ENCODE peak calls at places on chromosome 1, in four cellular contexts. One of them, this sample, is unnamed.

GRCh38 chr1:154772611-154773515 is 97.2 kb downstream of the KCNN3 start:
- DNase-seq in AG04450: no peak
- DNase-seq in osteocyte: no peak
- DNase-seq in BJ: no peak
- DNase-seq in this sample: no peak

GRCh38 chr1:151893176-151893924 is 16.0 kb downstream of the THEM4 start:
- DNase-seq in AG04450: no peak
- DNase-seq in osteocyte: no peak
- DNase-seq in BJ: no peak
- DNase-seq in this sample: no peak

GRCh38 chr1:59367269-59368006 is 70.5 kb downstream of the FGGY start:
- DNase-seq in AG04450: peak; percentile 82
- DNase-seq in osteocyte: no peak
- DNase-seq in BJ: peak; percentile 88
- DNase-seq in this sample: no peak

GRCh38 chr1:180046674-180047073 is 92.1 kb downstream of the CEP350 start:
- DNase-seq in AG04450: no peak
- DNase-seq in osteocyte: no peak
- DNase-seq in BJ: no peak
- DNase-seq in this sample: no peak

GRCh38 chr1:179175011-179175934 is 54.2 kb downstream of the ABL2 start:
- DNase-seq in AG04450: no peak
- DNase-seq in osteocyte: no peak
- DNase-seq in BJ: peak; percentile 81
- DNase-seq in this sample: no peak

GRCh38 chr1:101816262-101816661 is 180.5 kb downstream of the OLFM3 start:
- DNase-seq in AG04450: no peak
- DNase-seq in osteocyte: no peak
- DNase-seq in BJ: no peak
- DNase-seq in this sample: no peak

GRCh38 chr1:115373305-115373704 is 35.3 kb upstream of the NGF start:
- DNase-seq in AG04450: peak; percentile 34
- DNase-seq in osteocyte: no peak
- DNase-seq in BJ: peak; percentile 78
- DNase-seq in this sample: no peak

GRCh38 chr1:32353886-32354570 is 8.3 kb downstream of the FAM229A start:
- DNase-seq in AG04450: peak; percentile 66
- DNase-seq in osteocyte: no peak
- DNase-seq in BJ: no peak
- DNase-seq in this sample: no peak

GRCh38 chr1:100538935-100539835 is 1.2 kb downstream of the GPR88 start:
- DNase-seq in AG04450: no peak
- DNase-seq in osteocyte: no peak
- DNase-seq in BJ: no peak
- DNase-seq in this sample: no peak

GRCh38 chr1:9449106-9449627 is 90.1 kb upstream of the SLC25A33 start:
- DNase-seq in AG04450: no peak
- DNase-seq in osteocyte: no peak
- DNase-seq in BJ: no peak
- DNase-seq in this sample: no peak

GRCh38 chr1:246836647-246837046 is 95.1 kb downstream of the AHCTF1 start:
- DNase-seq in AG04450: no peak
- DNase-seq in osteocyte: no peak
- DNase-seq in BJ: no peak
- DNase-seq in this sample: no peak

GRCh38 chr1:33387512-33388079 is 43.3 kb downstream of the PHC2 start:
- DNase-seq in AG04450: no peak
- DNase-seq in osteocyte: no peak
- DNase-seq in BJ: no peak
- DNase-seq in this sample: no peak

GRCh38 chr1:156815851-156816536 is 654 bp downstream of the SH2D2A start:
- DNase-seq in AG04450: no peak
- DNase-seq in osteocyte: no peak
- DNase-seq in BJ: no peak
- DNase-seq in this sample: no peak

GRCh38 chr1:63732666-63733065 is 41.2 kb upstream of the ROR1 start:
- DNase-seq in AG04450: no peak
- DNase-seq in osteocyte: no peak
- DNase-seq in BJ: no peak
- DNase-seq in this sample: no peak

GRCh38 chr1:231206856-231207255 is 34.2 kb upstream of the GNPAT start:
- DNase-seq in AG04450: no peak
- DNase-seq in osteocyte: no peak
- DNase-seq in BJ: no peak
- DNase-seq in this sample: no peak

GRCh38 chr1:192053661-192054060 is 104.6 kb upstream of the RGS18 start:
- DNase-seq in AG04450: no peak
- DNase-seq in osteocyte: no peak
- DNase-seq in BJ: no peak
- DNase-seq in this sample: no peak

GRCh38 chr1:79899914-79900313 is 893.4 kb upstream of the ADGRL4 start:
- DNase-seq in AG04450: peak; percentile 97
- DNase-seq in osteocyte: no peak
- DNase-seq in BJ: peak; percentile 87
- DNase-seq in this sample: no peak

GRCh38 chr1:86517336-86517735 is 29.5 kb upstream of the CLCA4 start:
- DNase-seq in AG04450: no peak
- DNase-seq in osteocyte: no peak
- DNase-seq in BJ: no peak
- DNase-seq in this sample: no peak

GRCh38 chr1:159914252-159915018 is 10.9 kb downstream of the TAGLN2 start:
- DNase-seq in AG04450: no peak
- DNase-seq in osteocyte: no peak
- DNase-seq in BJ: no peak
- DNase-seq in this sample: no peak

GRCh38 chr1:205449750-205450443 is 5.9 kb downstream of the BLACAT1 start:
- DNase-seq in AG04450: no peak
- DNase-seq in osteocyte: no peak
- DNase-seq in BJ: no peak
- DNase-seq in this sample: peak; percentile 84

GRCh38 chr1:45328680-45329079 is 2.0 kb downstream of the HPDL start:
- DNase-seq in AG04450: no peak
- DNase-seq in osteocyte: no peak
- DNase-seq in BJ: no peak
- DNase-seq in this sample: no peak

GRCh38 chr1:226441629-226442028 is 33.7 kb upstream of the PARP1 start:
- DNase-seq in AG04450: no peak
- DNase-seq in osteocyte: no peak
- DNase-seq in BJ: no peak
- DNase-seq in this sample: no peak

GRCh38 chr1:226436472-226436854 is 28.6 kb upstream of the PARP1 start:
- DNase-seq in AG04450: no peak
- DNase-seq in osteocyte: no peak
- DNase-seq in BJ: no peak
- DNase-seq in this sample: no peak

GRCh38 chr1:226436855-226437491 is 29.1 kb upstream of the PARP1 start:
- DNase-seq in AG04450: no peak
- DNase-seq in osteocyte: no peak
- DNase-seq in BJ: no peak
- DNase-seq in this sample: no peak

GRCh38 chr1:226440512-226440911 is 32.6 kb upstream of the PARP1 start:
- DNase-seq in AG04450: no peak
- DNase-seq in osteocyte: no peak
- DNase-seq in BJ: no peak
- DNase-seq in this sample: no peak

GRCh38 chr1:226438007-226438406 is 30.1 kb upstream of the PARP1 start:
- DNase-seq in AG04450: no peak
- DNase-seq in osteocyte: no peak
- DNase-seq in BJ: no peak
- DNase-seq in this sample: no peak
- TF ChIP-seq CTCF in AG04450: no peak
- TF ChIP-seq CTCF in osteocyte: peak; percentile 23
- TF ChIP-seq CTCF in BJ: peak; percentile 14
- TF ChIP-seq CTCF in this sample: peak; percentile 60

GRCh38 chr1:65948609-65949229 is 156.0 kb downstream of the PDE4B start:
- DNase-seq in AG04450: no peak
- DNase-seq in osteocyte: no peak
- DNase-seq in BJ: no peak
- DNase-seq in this sample: no peak
- TF ChIP-seq CTCF in AG04450: peak; percentile 28
- TF ChIP-seq CTCF in osteocyte: no peak
- TF ChIP-seq CTCF in BJ: peak; percentile 38
- TF ChIP-seq CTCF in this sample: no peak

DNA sequence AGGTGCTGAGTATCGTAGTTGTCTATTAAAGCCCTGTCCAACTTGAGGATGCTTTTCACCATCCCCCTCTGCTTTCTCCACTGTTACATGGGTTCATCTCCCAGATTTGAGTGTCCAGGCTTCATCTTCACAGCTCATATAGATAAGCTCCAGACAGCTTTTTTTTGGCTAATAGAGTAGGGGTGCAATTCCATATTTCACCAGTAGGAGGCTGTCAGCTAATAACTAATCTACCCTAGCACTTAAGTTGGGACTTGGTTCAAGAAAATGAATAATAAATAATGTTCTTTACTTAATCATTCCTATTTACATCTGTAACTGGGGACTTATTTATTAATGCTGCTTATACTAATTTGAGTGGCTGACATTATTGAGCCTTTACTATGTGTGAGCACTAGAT is 124.5 kb downstream of the IGSF21 start:
- DNase-seq in AG04450: no peak
- DNase-seq in osteocyte: no peak
- DNase-seq in BJ: no peak
- DNase-seq in this sample: no peak
- TF ChIP-seq CTCF in AG04450: peak; percentile 32
- TF ChIP-seq CTCF in osteocyte: no peak
- TF ChIP-seq CTCF in BJ: peak; percentile 29
- TF ChIP-seq CTCF in this sample: peak; percentile 67

GRCh38 chr1:223264529-223264928 is 99.4 kb downstream of the SUSD4 start:
- DNase-seq in AG04450: no peak
- DNase-seq in osteocyte: no peak
- DNase-seq in BJ: no peak
- DNase-seq in this sample: no peak

GRCh38 chr1:223261914-223262313 is 102.1 kb downstream of the SUSD4 start:
- DNase-seq in AG04450: no peak
- DNase-seq in osteocyte: no peak
- DNase-seq in BJ: no peak
- DNase-seq in this sample: no peak

GRCh38 chr1:223269006-223269405 is 95.0 kb downstream of the SUSD4 start:
- DNase-seq in AG04450: no peak
- DNase-seq in osteocyte: no peak
- DNase-seq in BJ: no peak
- DNase-seq in this sample: no peak

GRCh38 chr1:223266632-223267172 is 97.3 kb downstream of the SUSD4 start:
- DNase-seq in AG04450: no peak
- DNase-seq in osteocyte: no peak
- DNase-seq in BJ: no peak
- DNase-seq in this sample: no peak

GRCh38 chr1:223264983-223265663 is 98.9 kb downstream of the SUSD4 start:
- DNase-seq in AG04450: no peak
- DNase-seq in osteocyte: no peak
- DNase-seq in BJ: no peak
- DNase-seq in this sample: no peak
- TF ChIP-seq CTCF in AG04450: no peak
- TF ChIP-seq CTCF in osteocyte: no peak
- TF ChIP-seq CTCF in BJ: no peak
- TF ChIP-seq CTCF in this sample: no peak

This sample was measured in type B pancreatic cell.